ENCODE peak calls at places on chromosomes 7 and 10, in nine cellular contexts. E is cardiac muscle cell, U is RWPE1, L is ovary, A is heart left ventricle, Z is lung, B is transverse colon, V is adrenal gland, G is stomach. I is an unnamed sample.

GRCh38 chr7:143390098-143390772 is 9.1 kb downstream of the ZYX start:
- DNase-seq in B (no peak), A (no peak), Z (no peak), G (no peak), L (no peak), V (no peak), U (no peak), E (peak; percentile 8), I (no peak)

GRCh38 chr10:85642082-85642420 is 724.5 kb downstream of the GRID1 start:
- DNase-seq in A (no peak), E (no peak), B (no peak), V (no peak), U (peak; percentile 16), Z (no peak), L (no peak), G (no peak), I (peak; percentile 31)

GRCh38 chr7:37947840-37948198 is 27.4 kb downstream of the EPDR1 start:
- DNase-seq in U (no peak), L (no peak), G (no peak), B (no peak), V (no peak), E (no peak), A (no peak), Z (no peak), I (no peak)

GRCh38 chr7:74256446-74257408 is 2.5 kb upstream of the RFC2 start:
- DNase-seq in V (no peak), L (no peak), A (peak; percentile 28), G (no peak), E (peak; percentile 95), Z (no peak), U (no peak), B (no peak), I (no peak)

GRCh38 chr7:141042222-141043193 is 27.8 kb upstream of the MRPS33 start:
- DNase-seq in A (no peak), U (no peak), B (no peak), L (no peak), Z (no peak), E (no peak), G (no peak), V (no peak), I (peak; percentile 70)

GRCh38 chr10:121414366-121414765 is 183.9 kb downstream of the FGFR2 start:
- DNase-seq in L (no peak), G (no peak), Z (no peak), B (no peak), V (no peak), U (no peak), A (no peak), E (no peak), I (no peak)

GRCh38 chr10:107728807-107729206 is 564.3 kb upstream of the SORCS1 start:
- DNase-seq in E (no peak), B (no peak), G (no peak), Z (no peak), U (no peak), L (no peak), V (no peak), A (no peak), I (no peak)

GRCh38 chr10:75272896-75273295 is 37.1 kb upstream of the COMTD1 start:
- DNase-seq in U (no peak), B (no peak), Z (no peak), A (no peak), G (peak; percentile 57), V (peak; percentile 76), E (no peak), L (no peak), I (peak; percentile 93)

GRCh38 chr7:101299511-101300464 is 21.8 kb downstream of the IFT22 start:
- DNase-seq in A (no peak), U (no peak), V (no peak), B (no peak), L (no peak), E (peak; percentile 9), G (no peak), Z (no peak), I (no peak)

GRCh38 chr10:78448994-78449418 is 415.3 kb downstream of the RPS24 start:
- DNase-seq in E (no peak), A (no peak), G (no peak), Z (no peak), L (no peak), U (no peak), B (no peak), V (no peak), I (no peak)

GRCh38 chr10:30510932-30511700 is 77.1 kb downstream of the MAP3K8 start:
- DNase-seq in U (no peak), B (no peak), A (no peak), E (no peak), G (no peak), Z (no peak), L (no peak), V (no peak), I (no peak)

GRCh38 chr10:24866615-24867583 is 85.5 kb downstream of the PRTFDC1 start:
- DNase-seq in G (peak; percentile 41), V (peak; percentile 77), L (peak; percentile 40), B (peak; percentile 42), U (no peak), E (peak; percentile 72), A (peak; percentile 65), Z (no peak), I (no peak)

GRCh38 chr10:33335550-33335799 is 1.0 kb upstream of the NRP1 start:
- DNase-seq in U (peak; percentile 36), G (no peak), V (no peak), B (peak; percentile 27), E (peak; percentile 54), L (no peak), A (no peak), Z (no peak), I (no peak)

GRCh38 chr10:33333260-33334169 is 952 bp downstream of the NRP1 start:
- DNase-seq in L (no peak), V (no peak), B (peak; percentile 13), G (no peak), Z (no peak), E (peak; percentile 41), U (peak; percentile 44), A (no peak), I (no peak)

GRCh38 chr10:33334839-33335549 is 527 bp upstream of the NRP1 start:
- DNase-seq in E (peak; percentile 95), B (peak; percentile 66), L (peak; percentile 82), V (peak; percentile 67), U (peak; percentile 78), A (peak; percentile 86), Z (peak; percentile 69), G (peak; percentile 57), I (peak; percentile 47)

GRCh38 chr10:33335800-33336605 is 1.5 kb upstream of the NRP1 start:
- DNase-seq in B (peak; percentile 69), U (peak; percentile 50), G (peak; percentile 69), Z (peak; percentile 55), E (peak; percentile 87), L (peak; percentile 73), A (peak; percentile 84), V (peak; percentile 56), I (peak; percentile 72)

GRCh38 chr10:33334170-33334838 is at the start of gene NRP1:
- DNase-seq in V (peak; percentile 41), L (peak; percentile 25), A (peak; percentile 64), Z (no peak), B (peak; percentile 32), U (peak; percentile 40), G (no peak), E (peak; percentile 29), I (peak; percentile 25)
- H3K27ac ChIP-seq in V (peak within 1 kb of the TSS; percentile 83), L (peak within 1 kb of the TSS; percentile 93), A (peak within 1 kb of the TSS; percentile 96), Z (peak within 1 kb of the TSS; percentile 94), B (peak within 1 kb of the TSS; percentile 87), U (peak within 1 kb of the TSS; percentile 94), G (peak within 1 kb of the TSS; percentile 89), E (peak within 1 kb of the TSS; percentile 96), I (peak within 1 kb of the TSS; percentile 79)

GRCh38 chr10:6929157-6929830 is 349.2 kb upstream of the PRKCQ start:
- DNase-seq in B (no peak), E (no peak), G (no peak), L (no peak), Z (no peak), A (no peak), U (no peak), V (no peak), I (no peak)
- H3K27ac ChIP-seq in B (no peak overlapping the region), E (no peak overlapping the region), G (peak overlapping the region; percentile 40), L (no peak overlapping the region), Z (no peak overlapping the region), A (no peak overlapping the region), U (no peak overlapping the region), V (no peak overlapping the region), I (no peak overlapping the region)

GRCh38 chr10:71716406-71716805 is 3.2 kb downstream of the C10orf105 start:
- DNase-seq in E (no peak), V (no peak), B (no peak), A (no peak), U (no peak), L (no peak), G (no peak), Z (no peak), I (no peak)
- H3K27ac ChIP-seq in E (no peak overlapping the region), V (no peak overlapping the region), B (no peak overlapping the region), A (no peak overlapping the region), U (no peak overlapping the region), L (peak overlapping the region; percentile 83), G (no peak overlapping the region), Z (no peak overlapping the region), I (no peak overlapping the region)

DNA sequence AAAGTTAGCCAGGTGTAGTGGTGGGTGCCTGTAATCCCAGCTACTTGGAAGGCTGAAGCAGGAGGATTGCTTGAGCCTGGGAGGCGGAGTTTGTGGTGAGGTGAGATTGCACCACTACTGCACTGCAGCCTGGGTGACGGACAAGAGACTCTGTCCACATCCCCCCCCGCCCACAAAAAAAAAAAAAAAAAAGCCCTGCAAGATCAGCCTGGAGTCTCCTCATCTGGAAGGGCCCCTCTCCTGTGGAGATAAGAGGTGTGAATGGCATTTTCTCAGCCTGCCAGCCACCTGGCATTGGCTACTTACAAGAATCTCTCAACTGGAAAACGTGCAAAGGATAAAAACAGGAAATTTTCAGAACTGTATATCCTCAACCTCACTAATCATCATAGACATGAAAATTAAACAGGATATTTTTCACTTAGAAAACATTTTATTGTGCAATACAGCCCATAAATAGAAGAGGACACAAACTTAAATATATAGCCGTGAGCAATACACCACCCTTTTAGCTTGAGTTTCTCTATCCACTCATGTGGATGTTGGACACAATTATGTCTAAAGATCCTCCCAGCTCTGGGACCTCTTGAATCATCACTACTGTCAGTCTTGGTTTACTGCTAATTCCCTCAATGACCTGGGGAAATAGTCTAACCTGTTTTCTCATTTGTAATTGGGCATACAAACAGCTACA is 11.3 kb upstream of the TSPAN15 start:
- DNase-seq in E (peak; percentile 87), U (peak; percentile 62), B (peak; percentile 57), V (no peak), A (no peak), L (no peak), G (peak; percentile 64), Z (peak; percentile 74), I (peak; percentile 81)
- H3K27ac ChIP-seq in E (no peak overlapping the region), U (peak overlapping the region; percentile 95), B (peak overlapping the region; percentile 85), V (no peak overlapping the region), A (no peak overlapping the region), L (no peak overlapping the region), G (peak overlapping the region; percentile 89), Z (no peak overlapping the region), I (peak overlapping the region; percentile 96)

GRCh38 chr7:89017676-89018075 is 222.1 kb upstream of the TEX47 start:
- DNase-seq in U (no peak), A (no peak), L (no peak), B (no peak), E (no peak), V (no peak), G (no peak), Z (no peak), I (no peak)

DNA sequence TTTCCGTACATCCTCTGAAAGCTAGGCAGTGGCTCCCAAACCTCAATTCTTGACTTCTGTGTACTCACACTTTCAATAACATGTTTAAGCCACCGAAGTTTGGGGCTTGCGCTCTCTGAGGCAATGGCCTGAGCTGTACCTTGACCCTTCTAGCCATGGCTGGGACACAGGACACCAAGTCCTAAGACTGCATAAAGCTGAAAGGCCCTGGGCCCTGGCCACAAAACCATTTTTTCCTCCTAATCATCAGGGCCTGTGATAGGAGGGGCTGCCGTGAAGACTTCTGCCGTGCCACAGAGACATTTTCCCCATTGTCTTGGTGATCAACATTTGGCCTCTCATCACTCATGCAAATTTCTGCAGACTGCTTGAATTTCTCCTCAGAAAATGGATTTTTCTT is 216.5 kb upstream of the TEX47 start:
- DNase-seq in E (no peak), L (no peak), Z (no peak), B (no peak), V (no peak), U (no peak), G (no peak), A (no peak), I (no peak)
- H3K27ac ChIP-seq in E (no peak overlapping the region), L (no peak overlapping the region), Z (no peak overlapping the region), B (no peak overlapping the region), V (no peak overlapping the region), U (no peak overlapping the region), G (no peak overlapping the region), A (no peak overlapping the region), I (no peak overlapping the region)

I was measured in PC-9.